ENCODE peak calls at places on chromosome 6, in six cellular contexts. Y, I, K, P, S and J are unnamed samples.

GRCh38 chr6:96156425-96156824 is 140.7 kb downstream of the FUT9 start:
- DNase-seq in K (no peak), S (no peak), I (no peak), P (no peak), Y (no peak), J (no peak)

GRCh38 chr6:75306074-75306473 is 21.5 kb upstream of the TMEM30A start:
- DNase-seq in P (no peak), K (no peak), S (no peak), Y (no peak), I (no peak), J (no peak)

GRCh38 chr6:154566866-154567265 is 56.4 kb upstream of the CNKSR3 start:
- DNase-seq in K (no peak), S (no peak), P (no peak), Y (no peak), I (no peak), J (no peak)

GRCh38 chr6:35691027-35691824 is 2.5 kb upstream of the FKBP5 start:
- DNase-seq in S (no peak), P (peak; percentile 93), K (no peak), Y (no peak), I (peak; percentile 98), J (peak; percentile 28)

GRCh38 chr6:16621002-16621401 is 140.3 kb downstream of the ATXN1 start:
- DNase-seq in I (no peak), K (no peak), Y (no peak), P (no peak), S (no peak), J (no peak)

GRCh38 chr6:157685596-157686280 is 137.3 kb upstream of the SNX9 start:
- DNase-seq in K (no peak), Y (no peak), P (no peak), S (no peak), I (peak; percentile 56), J (no peak)

GRCh38 chr6:128712898-128713297 is 170.0 kb upstream of the LAMA2 start:
- DNase-seq in S (no peak), Y (no peak), K (no peak), I (no peak), P (no peak), J (no peak)

GRCh38 chr6:89692256-89692655 is 53.7 kb upstream of the LYRM2 start:
- DNase-seq in I (no peak), Y (no peak), S (no peak), K (no peak), P (no peak), J (no peak)

GRCh38 chr6:167589615-167589940 is 237.1 kb upstream of the AFDN start:
- DNase-seq in Y (no peak), I (no peak), P (no peak), K (no peak), S (no peak), J (no peak)

GRCh38 chr6:7087491-7087979 is 20.2 kb upstream of the RREB1 start:
- DNase-seq in P (no peak), S (no peak), Y (no peak), I (no peak), K (peak; percentile 17), J (no peak)

GRCh38 chr6:42333622-42334021 is 116.0 kb upstream of the MRPS10 start:
- DNase-seq in I (no peak), K (no peak), S (no peak), Y (no peak), P (no peak), J (no peak)

GRCh38 chr6:16868968-16869367 is 107.7 kb upstream of the ATXN1 start:
- DNase-seq in Y (no peak), S (no peak), I (no peak), P (no peak), K (no peak), J (no peak)